ENCODE peak calls at places on chromosomes 12 and 14, in eight cellular contexts. Y is tibial artery, M is H9, H is endodermal cell, N is right atrium auricular region, I is right lobe of liver, E is Panc1, Z is heart right ventricle. U is an unnamed sample. For H3K27me3 and H3K4me1, the result is how much of the 10 kb centered on the place peaks cover.

GRCh38 chr14:75200451-75200850 is 24.0 kb upstream of the TMED10 start:
- DNase-seq in H (peak), M (peak), N (no peak), Z (no peak), E (no peak), I (no peak), Y (no peak), U (peak)

GRCh38 chr12:80321653-80322052 is 122.4 kb upstream of the PTPRQ start:
- DNase-seq in Z (no peak), N (no peak), I (no peak), E (no peak), M (no peak), H (peak), Y (no peak), U (no peak)

GRCh38 chr12:26125451-26126339 is 858 bp upstream of the BHLHE41 start:
- DNase-seq in Y (peak), Z (peak), M (peak), N (peak), H (peak), I (peak), E (peak), U (peak)

GRCh38 chr12:96448287-96448686 is 41.1 kb upstream of the CFAP54 start:
- DNase-seq in E (peak), Y (no peak), I (no peak), Z (no peak), M (no peak), H (no peak), N (no peak), U (no peak)

GRCh38 chr12:110262442-110263388 is 18.3 kb upstream of the ATP2A2 start:
- DNase-seq in Z (no peak), H (no peak), M (no peak), Y (no peak), N (no peak), I (no peak), E (no peak), U (peak)

GRCh38 chr12:93757792-93758694 is 80.9 kb downstream of the CRADD start:
- DNase-seq in M (no peak), N (no peak), H (no peak), E (no peak), Y (no peak), Z (no peak), I (no peak), U (no peak)

GRCh38 chr14:68460541-68460940 is 332.3 kb downstream of the ZFP36L1 start:
- DNase-seq in I (no peak), Y (peak), E (no peak), Z (no peak), M (no peak), H (no peak), N (peak), U (no peak)

GRCh38 chr14:79279645-79280399 is 931.5 kb downstream of the DIO2 start:
- DNase-seq in M (peak), Z (no peak), E (no peak), Y (peak), N (no peak), H (peak), I (no peak), U (peak)

GRCh38 chr12:33427071-33427470 is 12.5 kb downstream of the SYT10 start:
- DNase-seq in Y (no peak), N (no peak), M (peak), E (peak), H (peak), Z (no peak), I (no peak), U (no peak)

GRCh38 chr12:2800046-2800570 is 5.3 kb downstream of the FKBP4 start:
- DNase-seq in N (no peak), I (no peak), H (no peak), M (no peak), Z (no peak), Y (no peak), E (no peak), U (no peak)

GRCh38 chr14:72024043-72024407 is 91.8 kb downstream of the RGS6 start:
- DNase-seq in E (peak), M (peak), I (no peak), N (no peak), H (peak), Y (peak), Z (peak), U (no peak)

GRCh38 chr12:25311501-25311900 is 60.8 kb upstream of the KRAS start:
- DNase-seq in E (no peak), I (no peak), M (no peak), H (no peak), Z (no peak), Y (no peak), N (no peak), U (no peak)

GRCh38 chr12:15837141-15837781 is 44.9 kb upstream of the STRAP start:
- DNase-seq in Y (no peak), Z (peak), E (no peak), H (no peak), M (no peak), N (no peak), I (no peak), U (no peak)

GRCh38 chr12:76569685-76570604 is 10.4 kb upstream of the OSBPL8 start:
- DNase-seq in Y (no peak), I (no peak), N (no peak), Z (no peak), H (no peak), M (no peak), E (no peak), U (no peak)

GRCh38 chr14:29453045-29453444 is 474.6 kb downstream of the PRKD1 start:
- DNase-seq in N (no peak), M (no peak), H (no peak), Y (no peak), I (no peak), Z (no peak), E (no peak), U (no peak)

GRCh38 chr12:2324375-2324774 is 271.6 kb downstream of the CACNA1C start:
- DNase-seq in M (no peak), E (no peak), N (no peak), Z (no peak), Y (no peak), I (no peak), H (no peak), U (no peak)

GRCh38 chr12:125164541-125164940 is 99.3 kb downstream of the AACS start:
- DNase-seq in M (no peak), Z (no peak), E (no peak), H (no peak), N (no peak), Y (no peak), I (no peak), U (no peak)

GRCh38 chr12:125169870-125170269 is 104.6 kb downstream of the AACS start:
- DNase-seq in Y (no peak), E (no peak), H (no peak), M (no peak), I (no peak), N (no peak), Z (no peak), U (no peak)

GRCh38 chr12:125166046-125166445 is 100.8 kb downstream of the AACS start:
- DNase-seq in Y (no peak), I (no peak), N (no peak), E (no peak), Z (no peak), H (no peak), M (no peak), U (no peak)

GRCh38 chr12:125169451-125169850 is 104.2 kb downstream of the AACS start:
- DNase-seq in H (no peak), M (no peak), Z (no peak), Y (no peak), E (no peak), N (no peak), I (no peak), U (no peak)

GRCh38 chr12:125167658-125168057 is 102.4 kb downstream of the AACS start:
- DNase-seq in H (no peak), I (no peak), E (no peak), M (no peak), Y (no peak), Z (no peak), N (no peak), U (no peak)
- H3K27me3 ChIP-seq in H (under half), I (under half), E (under half), M (under half), Y (under half), Z (under half), N (under half), U (under half)

GRCh38 chr12:53498235-53498630 is 1.0 kb downstream of the MAP3K12 start:
- DNase-seq in Y (no peak), M (no peak), I (peak), E (no peak), N (no peak), H (no peak), Z (no peak), U (no peak)

GRCh38 chr12:53500776-53501614 is at the start of gene TARBP2:
- DNase-seq in N (peak), Z (peak), M (peak), E (peak), H (peak), Y (peak), I (peak), U (peak)

GRCh38 chr12:53500119-53500775 is 836 bp upstream of the TARBP2 start:
- DNase-seq in M (no peak), E (no peak), H (no peak), I (peak), Z (peak), Y (peak), N (peak), U (peak)

GRCh38 chr12:53497461-53497860 is 1.8 kb downstream of the MAP3K12 start:
- DNase-seq in E (no peak), Y (no peak), Z (no peak), N (no peak), I (peak), M (no peak), H (peak), U (no peak)

DNA sequence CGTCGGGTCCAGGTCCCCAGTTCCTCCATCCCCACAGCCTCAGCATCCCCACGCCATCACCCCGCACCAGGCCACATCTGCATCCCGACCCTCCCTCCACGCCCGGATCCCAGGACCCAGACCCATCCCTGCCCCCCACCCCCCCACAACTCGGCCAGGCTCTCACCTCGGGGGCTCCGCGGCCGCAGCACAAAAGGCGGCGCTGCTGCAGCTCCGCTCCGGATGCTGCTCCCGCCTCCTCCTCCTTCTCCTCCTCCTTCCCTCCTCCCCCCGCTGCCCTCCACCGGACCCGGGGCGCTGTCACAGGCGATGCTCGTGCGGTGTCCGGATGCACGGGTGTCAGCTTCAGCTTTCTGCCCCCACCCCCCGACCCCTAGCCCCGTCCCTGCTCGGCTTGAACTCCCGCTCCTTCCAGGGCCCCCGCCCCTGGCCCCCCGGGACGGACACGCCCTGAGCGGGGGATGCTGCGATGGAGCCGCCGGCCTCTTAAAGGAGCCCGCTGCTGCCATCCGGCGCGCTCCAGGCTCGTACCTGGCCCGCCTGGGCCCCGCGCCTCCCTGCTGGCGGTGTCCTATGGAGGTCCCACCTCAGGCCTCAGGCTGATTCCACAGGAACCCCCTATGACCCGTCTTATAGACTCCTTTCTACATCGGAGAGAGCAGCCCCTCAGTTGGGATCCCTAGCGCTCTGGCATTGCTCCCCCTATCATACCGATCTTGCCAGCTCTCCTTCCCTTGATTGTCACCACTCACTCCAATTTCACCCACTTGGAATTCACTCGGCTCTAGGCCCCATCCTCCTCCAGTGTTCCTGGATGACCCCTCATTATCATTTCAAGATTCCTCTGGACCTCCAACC is at the start of gene MAP3K12:
- DNase-seq in Z (peak), N (no peak), Y (peak), I (peak), E (no peak), H (peak), M (peak), U (peak)
- H3K4me1 ChIP-seq in Z (under half), N (under half), Y (under half), I (under half), E (under half), H (under half), M (under half), U (under half)

GRCh38 chr14:100622708-100623485 is 35.7 kb upstream of the BEGAIN start:
- DNase-seq in Y (no peak), E (no peak), Z (no peak), I (peak), H (no peak), M (peak), N (no peak), U (no peak)

GRCh38 chr14:100620437-100621100 is 33.4 kb upstream of the BEGAIN start:
- DNase-seq in M (no peak), H (peak), Z (no peak), Y (no peak), N (no peak), E (no peak), I (peak), U (no peak)

GRCh38 chr14:100623557-100623956 is 36.3 kb upstream of the BEGAIN start:
- DNase-seq in N (no peak), E (no peak), Z (no peak), H (no peak), M (no peak), I (no peak), Y (no peak), U (no peak)

GRCh38 chr14:100621806-100622205 is 34.6 kb upstream of the BEGAIN start:
- DNase-seq in N (no peak), H (peak), I (peak), Y (no peak), M (no peak), Z (no peak), E (no peak), U (no peak)

DNA sequence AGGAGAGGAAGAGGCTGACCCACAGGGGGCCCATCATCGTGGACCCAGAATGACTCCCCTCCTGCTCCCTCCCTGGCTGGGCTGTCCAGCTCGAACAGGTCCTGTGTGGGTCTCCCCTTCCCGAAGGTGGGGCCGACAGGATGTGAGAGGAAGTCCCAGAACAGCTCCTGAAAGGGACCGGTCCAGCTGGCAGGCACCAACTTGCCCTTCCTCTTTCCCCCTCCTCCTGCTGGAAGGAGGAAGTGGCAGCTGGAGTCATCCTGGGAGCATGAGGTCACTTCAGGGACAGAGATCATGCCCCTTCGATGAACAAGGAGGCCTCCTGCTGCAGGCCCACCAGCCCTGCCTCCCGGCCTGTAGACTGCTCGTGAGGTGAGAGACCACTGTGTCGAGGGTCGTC is 35.0 kb upstream of the BEGAIN start:
- DNase-seq in H (peak), N (no peak), Z (no peak), M (no peak), I (peak), Y (no peak), E (no peak), U (no peak)
- H3K27me3 ChIP-seq in H (under half), N (under half), Z (half or more), M (under half), I (under half), Y (under half), E (under half), U (under half)

GRCh38 chr14:64834965-64835364 is 44.7 kb downstream of the SPTB start:
- DNase-seq in I (no peak), N (no peak), H (peak), E (no peak), Z (no peak), Y (no peak), M (no peak), U (no peak)

GRCh38 chr14:64831419-64831818 is 48.3 kb downstream of the SPTB start:
- DNase-seq in N (no peak), Z (no peak), E (no peak), H (peak), Y (no peak), I (no peak), M (no peak), U (no peak)

GRCh38 chr14:64826845-64827244 is 52.9 kb downstream of the SPTB start:
- DNase-seq in H (peak), N (no peak), Z (no peak), I (no peak), E (no peak), M (no peak), Y (no peak), U (no peak)

GRCh38 chr14:64828096-64828495 is 51.6 kb downstream of the SPTB start:
- DNase-seq in E (no peak), Y (no peak), I (no peak), Z (no peak), M (no peak), H (no peak), N (no peak), U (no peak)

GRCh38 chr14:64830961-64831360 is 48.7 kb downstream of the SPTB start:
- DNase-seq in Z (no peak), H (peak), E (no peak), I (no peak), Y (no peak), M (no peak), N (no peak), U (no peak)
- H3K4me1 ChIP-seq in Z (under half), H (under half), E (under half), I (under half), Y (under half), M (under half), N (under half), U (under half)

GRCh38 chr12:49346659-49347306 is at the start of gene DNAJC22:
- DNase-seq in Z (no peak), Y (no peak), N (no peak), H (peak), E (no peak), M (peak), I (no peak), U (no peak)

GRCh38 chr12:49345840-49346658 is 639 bp upstream of the DNAJC22 start:
- DNase-seq in I (no peak), M (peak), E (no peak), N (no peak), H (peak), Z (no peak), Y (no peak), U (no peak)

GRCh38 chr12:49345048-49345839 is 1.4 kb upstream of the DNAJC22 start:
- DNase-seq in E (no peak), Y (no peak), H (peak), N (no peak), Z (no peak), I (no peak), M (peak), U (no peak)

GRCh38 chr12:49342914-49343731 is 3.6 kb upstream of the DNAJC22 start:
- DNase-seq in I (no peak), H (no peak), Z (no peak), E (no peak), N (no peak), M (peak), Y (no peak), U (no peak)

GRCh38 chr12:49344486-49345047 is 2.1 kb upstream of the DNAJC22 start:
- DNase-seq in I (no peak), N (no peak), Y (no peak), Z (no peak), H (no peak), E (no peak), M (no peak), U (no peak)
- H3K27me3 ChIP-seq in I (under half), N (under half), Y (under half), Z (half or more), H (half or more), E (under half), M (half or more), U (under half)

GRCh38 chr14:91381801-91382670 is 35.6 kb downstream of the CCDC88C start:
- DNase-seq in H (no peak), Z (no peak), Y (no peak), M (no peak), N (no peak), E (no peak), I (no peak), U (no peak)
- H3K4me1 ChIP-seq in H (under half), Z (under half), Y (under half), M (under half), N (under half), E (under half), I (under half), U (under half)

GRCh38 chr12:53985358-53985899 is 483 bp downstream of the HOXC10 start:
- DNase-seq in Z (no peak), I (no peak), N (no peak), E (no peak), Y (no peak), H (peak), M (peak), U (no peak)

GRCh38 chr12:53985900-53986685 is 1.1 kb downstream of the HOXC10 start:
- DNase-seq in M (peak), Y (no peak), E (no peak), H (peak), Z (no peak), N (no peak), I (no peak), U (no peak)

GRCh38 chr12:53987748-53988147 is 2.8 kb downstream of the HOXC10 start:
- DNase-seq in Y (no peak), H (no peak), E (no peak), Z (no peak), I (no peak), N (no peak), M (no peak), U (no peak)

GRCh38 chr12:53984901-53985357 is at the start of gene HOXC10:
- DNase-seq in Z (peak), E (peak), I (peak), M (peak), Y (peak), H (peak), N (peak), U (peak)

GRCh38 chr12:53986686-53987180 is 1.8 kb downstream of the HOXC10 start:
- DNase-seq in Y (no peak), Z (no peak), I (no peak), M (no peak), E (no peak), N (no peak), H (no peak), U (no peak)
- H3K27me3 ChIP-seq in Y (under half), Z (half or more), I (half or more), M (half or more), E (under half), N (half or more), H (half or more), U (under half)

GRCh38 chr12:50524621-50525020 is 19.8 kb downstream of the DIP2B start:
- DNase-seq in Z (no peak), I (no peak), E (no peak), M (no peak), Y (no peak), N (no peak), H (no peak), U (no peak)
- H3K4me1 ChIP-seq in Z (under half), I (half or more), E (under half), M (under half), Y (under half), N (under half), H (under half), U (under half)

DNA sequence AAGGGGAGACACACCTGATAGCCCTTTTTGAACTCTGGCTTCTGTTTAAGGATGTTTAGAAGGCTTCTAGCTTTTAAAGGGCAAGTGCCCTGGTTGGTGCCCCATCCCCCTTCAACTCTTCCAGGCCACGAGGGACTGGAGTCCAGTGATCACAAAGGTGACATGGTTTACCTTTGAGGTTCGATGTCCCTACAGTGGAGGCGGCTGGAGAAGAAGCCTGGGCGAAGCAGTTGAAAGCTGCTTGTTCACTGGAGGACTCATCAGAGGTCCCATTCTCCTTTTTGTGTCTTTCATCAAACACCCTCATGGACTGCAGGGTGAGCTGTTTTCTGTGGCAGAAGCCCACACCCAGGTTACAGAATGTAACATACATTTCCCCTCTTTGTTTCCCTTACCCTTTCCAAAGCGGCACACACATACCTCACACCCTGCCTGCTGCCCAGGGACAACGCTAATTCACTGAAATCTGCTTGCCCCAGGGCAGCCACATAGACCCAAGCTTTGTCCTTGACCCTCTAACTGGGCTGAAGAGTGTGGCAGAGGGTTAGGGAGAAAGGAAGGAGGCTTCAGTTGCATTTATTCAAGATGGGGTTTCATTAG is 7.7 kb downstream of the TBX3 start:
- DNase-seq in M (peak), E (no peak), Y (no peak), I (no peak), H (peak), Z (no peak), N (no peak), U (no peak)
- H3K27me3 ChIP-seq in M (half or more), E (under half), Y (under half), I (under half), H (half or more), Z (under half), N (under half), U (under half)

U was measured in lung.